ENCODE peak calls at places on chromosomes 4 and X, in six cellular contexts. R, W, B, C, Z and T are unnamed samples.

GRCh38 chrX:65644621-65645287 is 22.7 kb upstream of the MSN start:
- DNase-seq in B (peak), R (peak), W (peak), Z (peak), C (no peak), T (peak)

GRCh38 chr4:88522702-88523324 is 763 bp downstream of the PYURF start:
- DNase-seq in B (no peak), C (peak), W (peak), R (no peak), Z (no peak), T (no peak)

GRCh38 chrX:154321624-154322023 is 26.0 kb downstream of the TKTL1 start:
- DNase-seq in C (no peak), R (no peak), W (no peak), Z (no peak), B (peak), T (no peak)

GRCh38 chr4:13529130-13529919 is 15.0 kb downstream of the NKX3-2 start:
- DNase-seq in Z (no peak), W (no peak), C (no peak), B (no peak), R (no peak), T (no peak)

GRCh38 chr4:43357252-43357974 is 464.9 kb downstream of the GRXCR1 start:
- DNase-seq in B (no peak), C (no peak), Z (no peak), W (no peak), R (no peak), T (no peak)

GRCh38 chr4:8221476-8221875 is 22.4 kb downstream of the SH3TC1 start:
- DNase-seq in W (no peak), Z (no peak), R (no peak), B (no peak), C (no peak), T (no peak)

GRCh38 chrX:110466790-110467189 is 108.1 kb downstream of the RTL9 start:
- DNase-seq in Z (no peak), B (no peak), W (no peak), R (no peak), C (no peak), T (no peak)

GRCh38 chrX:41478397-41478911 is 31.3 kb downstream of the NYX start:
- DNase-seq in B (no peak), C (peak), W (no peak), R (no peak), Z (no peak), T (no peak)

GRCh38 chrX:39773923-39774803 is 323.6 kb downstream of the BCOR start:
- DNase-seq in R (no peak), W (no peak), Z (no peak), B (no peak), C (no peak), T (no peak)

GRCh38 chr4:175784986-175785525 is 27.0 kb downstream of the GPM6A start:
- DNase-seq in B (no peak), W (no peak), Z (no peak), R (no peak), C (no peak), T (no peak)

GRCh38 chr4:25938251-25939186 is 24.5 kb downstream of the SMIM20 start:
- DNase-seq in B (peak), Z (no peak), C (no peak), R (no peak), W (no peak), T (no peak)

GRCh38 chrX:101230636-101231035 is 11.1 kb downstream of the DRP2 start:
- DNase-seq in Z (no peak), R (no peak), W (no peak), B (no peak), C (no peak), T (no peak)

DNA sequence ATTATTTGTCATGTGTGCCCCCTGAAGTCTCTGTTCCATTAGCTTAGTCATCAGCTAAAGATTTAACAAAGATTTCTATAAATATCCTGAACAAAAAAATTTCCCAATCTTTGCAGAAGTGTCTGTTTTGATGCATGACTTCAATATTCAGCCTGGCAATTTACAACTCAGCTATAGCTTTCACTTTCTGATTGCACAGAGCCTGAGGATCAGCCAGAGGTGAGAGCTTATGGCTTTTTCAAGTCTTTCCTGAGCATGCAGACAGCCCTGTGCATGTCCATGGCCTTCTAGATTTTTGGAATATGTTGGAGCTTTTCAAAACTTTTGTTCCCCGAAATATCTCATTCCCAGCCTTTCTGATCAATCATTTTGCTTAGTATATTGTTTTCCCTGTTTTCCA is 420.1 kb downstream of the ZNF674 start:
- DNase-seq in R (no peak), B (no peak), W (no peak), Z (no peak), C (no peak), T (no peak)
- H3K4me3 ChIP-seq in R (no peak), B (no peak), W (no peak), Z (no peak), C (no peak), T (no peak)

GRCh38 chr4:40953253-40954118 is 203.7 kb downstream of the NSUN7 start:
- DNase-seq in Z (no peak), W (no peak), C (peak), B (peak), R (no peak), T (no peak)
- H3K27ac ChIP-seq in Z (peak), W (peak), C (peak), B (peak), R (no peak), T (peak)

GRCh38 chr4:38783109-38783460 is 295 bp upstream of the TLR10 start:
- DNase-seq in W (no peak), Z (no peak), C (no peak), R (no peak), B (no peak), T (no peak)
- TF ChIP-seq CTCF in W (no peak), Z (no peak), C (no peak), R (no peak), B (no peak), T (no peak)

GRCh38 chr4:62709618-62710252 is 1509.6 kb downstream of the ADGRL3 start:
- DNase-seq in C (peak), R (no peak), Z (no peak), B (no peak), W (no peak), T (no peak)
- H3K4me3 ChIP-seq in C (no peak), R (no peak), Z (peak), B (no peak), W (no peak), T (peak)

DNA sequence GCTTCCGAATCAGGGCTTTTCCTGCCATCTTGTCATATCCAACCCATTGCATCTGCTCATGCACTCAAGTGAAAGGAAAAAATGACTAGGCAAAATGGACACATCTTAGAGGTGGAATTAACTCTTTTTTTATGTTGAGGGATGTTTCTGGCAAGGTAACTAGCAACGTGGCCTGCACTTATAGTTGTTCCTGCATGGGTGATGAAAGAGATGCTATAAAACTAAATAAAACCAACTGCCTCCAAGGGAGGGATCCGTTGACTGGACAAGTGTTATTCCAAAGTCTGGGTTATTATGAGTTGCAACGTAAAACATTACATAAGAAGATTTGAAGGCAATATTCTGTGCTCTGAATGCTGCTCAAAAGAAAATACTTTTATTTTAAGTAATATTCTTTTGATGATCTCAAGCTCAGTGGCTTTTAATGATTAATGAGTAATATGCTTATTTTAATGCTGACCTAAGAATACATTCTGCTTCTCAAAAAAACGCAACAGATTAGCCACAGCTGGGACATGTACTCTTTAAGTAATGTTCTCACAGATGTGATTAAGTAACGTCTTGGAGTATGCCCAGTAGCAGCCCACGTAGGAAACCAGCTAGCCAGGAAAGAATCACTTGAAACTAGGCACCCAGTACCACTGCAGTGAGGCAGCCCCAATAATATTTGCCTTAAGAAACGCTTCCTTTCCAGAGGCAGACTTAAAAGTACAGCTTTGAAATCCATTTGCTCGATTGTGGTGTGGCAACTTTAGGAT is 27.4 kb downstream of the KLF3 start:
- DNase-seq in Z (no peak), C (no peak), R (no peak), B (peak), W (no peak), T (no peak)
- H3K27ac ChIP-seq in Z (no peak), C (no peak), R (no peak), B (peak), W (no peak), T (no peak)

GRCh38 chrX:17697191-17697590 is 40.1 kb upstream of the SCML1 start:
- DNase-seq in W (no peak), Z (no peak), C (no peak), R (no peak), B (no peak), T (no peak)
- TF ChIP-seq CTCF in W (peak), Z (no peak), C (no peak), R (no peak), B (no peak), T (no peak)

GRCh38 chrX:49071877-49072711 is 1.7 kb downstream of the PRAF2 start:
- DNase-seq in W (peak), Z (peak), B (peak), C (peak), R (no peak), T (no peak)
- H3K4me3 ChIP-seq in W (no peak), Z (peak), B (no peak), C (peak), R (no peak), T (peak)

DNA sequence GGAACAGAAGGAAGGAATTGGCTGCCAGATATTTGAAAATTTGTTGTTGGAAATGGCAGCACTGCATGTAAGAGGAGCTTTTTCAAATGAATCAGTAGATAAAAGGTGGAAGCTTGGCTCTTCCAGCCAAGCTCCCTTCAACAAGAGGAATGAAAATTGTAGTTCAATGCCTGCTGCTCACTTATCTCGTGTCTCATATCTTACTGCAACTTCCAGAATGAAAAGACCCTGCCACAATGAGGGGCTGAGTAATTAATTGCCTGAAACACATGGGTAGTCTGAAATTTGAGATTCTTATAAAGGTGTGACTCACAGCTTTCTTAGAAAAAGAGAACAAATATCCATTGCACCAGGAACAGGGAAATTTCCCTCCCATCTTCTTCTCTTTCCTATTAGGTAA is 53.0 kb downstream of the HAND2 start:
- DNase-seq in C (no peak), R (no peak), Z (no peak), B (no peak), W (no peak), T (no peak)
- H3K27ac ChIP-seq in C (no peak), R (no peak), Z (no peak), B (no peak), W (no peak), T (no peak)

GRCh38 chrX:102934624-102935023 is 2.4 kb upstream of the RAB40AL start:
- DNase-seq in W (no peak), B (no peak), C (peak), Z (no peak), R (no peak), T (no peak)
- TF ChIP-seq CTCF in W (peak), B (peak), C (peak), Z (peak), R (peak), T (peak)